ENCODE peak calls at places on chromosomes 3 and 15, in nine cellular contexts. X is A549, R is vagina, H is AG10803, N is OCI-LY7, Z is fibroblast of villous mesenchyme, I is heart right ventricle, C is BJ, E is sigmoid colon. P is an unnamed sample.
A peak's percentile ranks its signal among the peaks of the same experiment; 100 is the strongest.

GRCh38 chr3:6455031-6455430 is 405.9 kb upstream of the GRM7 start:
- DNase-seq in Z (no peak), C (no peak), E (no peak), X (no peak), N (no peak), H (no peak), R (no peak), I (no peak), P (no peak)

GRCh38 chr3:185813691-185814215 is 11.1 kb downstream of the IGF2BP2 start:
- DNase-seq in N (no peak), H (peak; percentile 83), C (no peak), X (no peak), E (no peak), I (no peak), R (no peak), Z (peak; percentile 84), P (no peak)

GRCh38 chr3:134600685-134601502 is 49.9 kb downstream of the KY start:
- DNase-seq in I (peak; percentile 29), Z (peak; percentile 66), H (peak; percentile 55), C (no peak), E (no peak), X (peak; percentile 67), R (peak; percentile 81), N (peak; percentile 57), P (peak; percentile 62)

GRCh38 chr3:116741462-116741861 is 31.9 kb downstream of the TUSC7 start:
- DNase-seq in H (no peak), X (no peak), N (no peak), Z (no peak), E (no peak), C (no peak), I (no peak), R (no peak), P (no peak)

GRCh38 chr3:150449169-150449721 is 41.1 kb downstream of the TSC22D2 start:
- DNase-seq in Z (peak; percentile 83), X (no peak), R (no peak), H (peak; percentile 75), I (no peak), C (peak; percentile 60), E (no peak), N (no peak), P (no peak)

GRCh38 chr3:36764704-36765038 is 318 bp upstream of the DCLK3 start:
- DNase-seq in I (no peak), H (no peak), X (no peak), R (no peak), Z (no peak), C (no peak), N (no peak), E (no peak), P (no peak)

GRCh38 chr3:33440578-33441321 is 545 bp upstream of the UBP1 start:
- DNase-seq in I (peak; percentile 99), R (peak; percentile 98), X (peak; percentile 99), H (peak; percentile 100), Z (peak; percentile 100), C (peak; percentile 100), N (peak; percentile 100), E (peak; percentile 100), P (peak; percentile 100)

GRCh38 chr3:52792961-52793695 is 1.5 kb upstream of the ITIH3 start:
- DNase-seq in E (no peak), Z (peak; percentile 3), H (peak; percentile 48), I (no peak), C (no peak), X (no peak), R (no peak), N (no peak), P (no peak)

GRCh38 chr3:113038326-113038725 is 47.5 kb downstream of the GTPBP8 start:
- DNase-seq in X (no peak), N (no peak), C (no peak), E (no peak), I (no peak), Z (no peak), H (peak; percentile 18), R (no peak), P (no peak)

GRCh38 chr15:100041380-100041779 is 300.4 kb downstream of the ADAMTS17 start:
- DNase-seq in N (no peak), I (no peak), Z (no peak), C (no peak), H (no peak), X (no peak), R (no peak), E (no peak), P (no peak)

GRCh38 chr3:154889227-154889634 is 190.9 kb upstream of the MME start:
- DNase-seq in I (no peak), C (no peak), Z (no peak), E (no peak), H (no peak), R (no peak), N (no peak), X (no peak), P (no peak)

GRCh38 chr3:183539821-183540220 is 15.7 kb downstream of the KLHL6 start:
- DNase-seq in X (no peak), Z (no peak), N (no peak), C (no peak), R (no peak), I (no peak), H (peak; percentile 4), E (no peak), P (no peak)

GRCh38 chr3:36166477-36166876 is 213.8 kb upstream of the STAC start:
- DNase-seq in R (no peak), X (peak; percentile 55), C (peak; percentile 59), I (no peak), H (peak; percentile 73), N (no peak), Z (peak; percentile 2), E (no peak), P (no peak)

GRCh38 chr3:9135526-9135925 is 113.9 kb downstream of the SRGAP3 start:
- DNase-seq in N (no peak), C (no peak), R (no peak), H (no peak), X (no peak), E (no peak), I (no peak), Z (no peak), P (no peak)

GRCh38 chr15:38859574-38859973 is 295.0 kb upstream of the RASGRP1 start:
- DNase-seq in Z (no peak), E (no peak), X (no peak), C (no peak), I (no peak), N (no peak), H (no peak), R (no peak), P (no peak)

GRCh38 chr3:23968467-23969184 is 23.5 kb downstream of the NR1D2 start:
- DNase-seq in R (no peak), E (no peak), H (peak; percentile 52), C (no peak), X (peak; percentile 40), Z (no peak), N (no peak), I (no peak), P (no peak)

GRCh38 chr3:113132571-113132996 is 78.8 kb upstream of the BOC start:
- DNase-seq in X (no peak), N (no peak), R (no peak), E (no peak), C (peak; percentile 34), Z (peak; percentile 40), I (no peak), H (peak; percentile 78), P (no peak)

GRCh38 chr15:29937956-29938355 is 115.7 kb upstream of the TJP1 start:
- DNase-seq in E (no peak), R (no peak), H (no peak), Z (peak; percentile 82), X (no peak), I (no peak), N (no peak), C (no peak), P (no peak)

GRCh38 chr15:65424683-65425082 is 1.9 kb upstream of the IGDCC4 start:
- DNase-seq in H (no peak), C (no peak), N (no peak), I (no peak), R (peak; percentile 9), X (no peak), E (peak; percentile 27), Z (no peak), P (no peak)
- H3K4me3 ChIP-seq in H (no peak overlapping the region), C (no peak overlapping the region), N (no peak overlapping the region), I (no peak overlapping the region), R (no peak overlapping the region), X (no peak overlapping the region), E (no peak overlapping the region), Z (no peak overlapping the region), P (no peak overlapping the region)

GRCh38 chr3:38534180-38534579 is 38.0 kb downstream of the EXOG start:
- DNase-seq in I (no peak), H (no peak), X (no peak), Z (no peak), R (no peak), E (no peak), N (no peak), C (no peak), P (no peak)
- TF ChIP-seq CTCF in I (no peak), H (no peak), X (no peak), Z (no peak), R (no peak), E (no peak), N (no peak), C (no peak), P (no peak)

DNA sequence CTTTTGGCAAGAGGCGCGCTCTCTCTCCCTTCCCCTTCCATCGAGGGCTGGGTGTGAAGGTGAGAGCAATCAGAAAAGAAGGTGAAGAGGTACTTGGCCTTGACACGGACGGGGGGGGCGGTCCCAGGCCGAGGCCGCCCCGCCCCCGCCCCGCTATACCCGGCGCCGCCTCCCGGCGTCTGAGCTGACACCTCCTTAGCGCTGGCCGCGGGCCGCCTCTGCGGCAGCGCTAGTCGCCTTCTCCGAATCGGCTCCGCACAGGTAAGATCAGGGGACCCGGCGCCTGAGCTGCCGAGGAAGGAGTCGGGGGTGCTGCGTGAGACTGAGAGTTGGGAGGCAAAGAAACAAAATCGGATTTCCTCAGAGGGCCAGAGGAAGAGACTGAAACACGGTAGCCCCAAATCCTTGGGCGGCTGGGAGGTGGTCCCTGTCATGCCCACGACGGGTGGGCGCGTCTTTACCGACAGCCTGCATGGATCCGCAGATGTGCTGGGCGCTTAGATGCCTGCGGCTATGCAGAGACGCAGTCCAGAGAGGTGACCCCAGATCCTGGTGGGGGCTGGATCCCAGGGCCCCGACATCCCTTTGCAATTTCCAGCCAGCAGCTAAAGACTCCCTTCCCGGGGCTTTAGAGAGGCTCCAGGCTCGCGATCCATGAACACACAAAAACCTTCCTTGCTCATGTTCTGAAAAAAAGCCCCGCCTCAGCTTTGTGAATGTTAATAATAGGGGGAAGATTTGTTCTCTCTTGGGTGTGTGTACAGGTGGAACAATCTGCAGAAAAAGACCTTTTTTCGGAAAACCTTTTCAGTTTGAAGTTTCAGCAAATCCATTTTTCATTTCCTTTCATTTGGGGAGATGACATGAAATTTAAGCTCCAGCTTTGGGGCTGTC is at the start of gene ENTPD3:
- DNase-seq in R (no peak), Z (no peak), C (no peak), N (no peak), H (no peak), X (no peak), E (no peak), I (no peak), P (no peak)
- H3K4me3 ChIP-seq in R (peak within 1 kb of the TSS; percentile 35), Z (peak within 1 kb of the TSS; percentile 48), C (peak within 1 kb of the TSS; percentile 18), N (no peak within 1 kb of the TSS), H (peak within 1 kb of the TSS; percentile 33), X (peak within 1 kb of the TSS; percentile 36), E (peak within 1 kb of the TSS; percentile 22), I (peak within 1 kb of the TSS; percentile 52), P (no peak within 1 kb of the TSS)

DNA sequence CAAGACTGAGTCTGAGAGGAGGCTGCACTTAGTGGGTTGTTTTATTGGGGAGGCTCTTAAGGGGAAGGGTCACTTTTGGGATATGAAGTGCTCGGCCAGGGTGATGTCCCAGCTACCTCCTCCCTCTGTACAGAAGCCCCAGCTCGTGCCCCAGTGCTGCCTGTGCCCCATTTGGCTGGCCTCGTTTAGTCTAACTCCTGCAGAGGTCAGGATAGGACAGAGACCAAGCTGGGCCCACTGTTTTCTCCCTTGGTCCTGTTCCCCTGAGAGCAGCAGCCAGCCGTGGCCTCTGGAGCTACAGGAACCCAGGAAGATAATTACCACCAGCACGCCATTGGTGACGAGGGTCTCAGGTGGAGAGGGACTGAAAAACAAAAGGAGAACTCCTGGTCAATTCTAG is 18.5 kb downstream of the PLA2G4E start:
- DNase-seq in C (no peak), N (no peak), I (no peak), E (no peak), X (no peak), H (no peak), Z (no peak), R (no peak), P (no peak)
- TF ChIP-seq CTCF in C (no peak), N (no peak), I (peak; percentile 18), E (no peak), X (no peak), H (no peak), Z (no peak), R (no peak), P (no peak)